ENCODE peak calls at places on chromosomes 16 and 17, in eight cellular contexts. I is endodermal cell, R is colonic mucosa, H is hepatocyte, Y is IMR-90, A is keratinocyte, Z is MM.1S, S is astrocyte of the cerebellum. L is an unnamed sample.

GRCh38 chr16:55470533-55471371 is 8.2 kb upstream of the MMP2 start:
- DNase-seq in S (peak), Y (no peak), H (no peak), Z (no peak), R (no peak), A (peak), I (peak), L (peak)

GRCh38 chr17:32596666-32597065 is 109.9 kb downstream of the CDK5R1 start:
- DNase-seq in Z (peak), S (no peak), I (no peak), R (no peak), A (no peak), H (no peak), Y (peak), L (peak)

GRCh38 chr16:49621240-49622083 is 234.4 kb downstream of the ZNF423 start:
- DNase-seq in I (peak), S (no peak), Z (no peak), H (peak), R (no peak), A (no peak), Y (no peak), L (no peak)

GRCh38 chr16:13013043-13013442 is 111.6 kb downstream of the SHISA9 start:
- DNase-seq in H (no peak), A (no peak), I (peak), Z (no peak), R (no peak), S (no peak), Y (no peak), L (no peak)

GRCh38 chr17:6427284-6427781 is 7.6 kb downstream of the AIPL1 start:
- DNase-seq in A (no peak), I (no peak), R (no peak), Z (peak), S (peak), H (no peak), Y (peak), L (peak)

GRCh38 chr16:87740909-87741424 is 24.8 kb downstream of the KLHDC4 start:
- DNase-seq in R (no peak), Y (peak), A (no peak), I (no peak), S (peak), H (no peak), Z (no peak), L (peak)

GRCh38 chr16:66335704-66336329 is 30.7 kb upstream of the CDH5 start:
- DNase-seq in I (no peak), R (no peak), A (no peak), S (peak), Z (no peak), Y (peak), H (peak), L (peak)

GRCh38 chr17:40122466-40122943 is 734 bp downstream of the MSL1 start:
- DNase-seq in R (peak), S (no peak), Y (peak), Z (peak), A (no peak), I (peak), H (peak), L (no peak)

GRCh38 chr16:74695450-74696422 is 4.9 kb downstream of the MLKL start:
- DNase-seq in Z (peak), R (peak), S (peak), A (peak), I (peak), Y (peak), H (peak), L (peak)

GRCh38 chr16:3770530-3770929 is 53.2 kb upstream of the TRAP1 start:
- DNase-seq in Y (no peak), I (no peak), H (no peak), S (no peak), A (no peak), Z (no peak), R (no peak), L (no peak)

GRCh38 chr16:67666032-67666537 is 465 bp downstream of the ENKD1 start:
- DNase-seq in S (no peak), I (peak), R (no peak), H (peak), Z (no peak), Y (no peak), A (no peak), L (peak)

GRCh38 chr16:90020838-90021382 is 1.7 kb upstream of the DBNDD1 start:
- DNase-seq in H (no peak), Y (peak), Z (no peak), S (no peak), R (no peak), A (no peak), I (no peak), L (no peak)
- H3K4me3 ChIP-seq in H (no peak), Y (no peak), Z (no peak), S (no peak), R (no peak), A (no peak), I (peak), L (no peak)

GRCh38 chr17:49836111-49837030 is 11.5 kb downstream of the TAC4 start:
- DNase-seq in Y (peak), A (no peak), H (no peak), R (peak), S (peak), Z (no peak), I (no peak), L (peak)

GRCh38 chr17:49845210-49845782 is 2.6 kb downstream of the TAC4 start:
- DNase-seq in I (no peak), Z (no peak), R (no peak), A (no peak), H (no peak), Y (no peak), S (no peak), L (no peak)

GRCh38 chr17:49842846-49843245 is 5.0 kb downstream of the TAC4 start:
- DNase-seq in Y (peak), S (no peak), H (no peak), I (no peak), R (no peak), Z (no peak), A (no peak), L (no peak)

GRCh38 chr17:49843774-49844350 is 4.0 kb downstream of the TAC4 start:
- DNase-seq in Y (no peak), I (peak), R (peak), A (no peak), H (no peak), S (no peak), Z (no peak), L (peak)

DNA sequence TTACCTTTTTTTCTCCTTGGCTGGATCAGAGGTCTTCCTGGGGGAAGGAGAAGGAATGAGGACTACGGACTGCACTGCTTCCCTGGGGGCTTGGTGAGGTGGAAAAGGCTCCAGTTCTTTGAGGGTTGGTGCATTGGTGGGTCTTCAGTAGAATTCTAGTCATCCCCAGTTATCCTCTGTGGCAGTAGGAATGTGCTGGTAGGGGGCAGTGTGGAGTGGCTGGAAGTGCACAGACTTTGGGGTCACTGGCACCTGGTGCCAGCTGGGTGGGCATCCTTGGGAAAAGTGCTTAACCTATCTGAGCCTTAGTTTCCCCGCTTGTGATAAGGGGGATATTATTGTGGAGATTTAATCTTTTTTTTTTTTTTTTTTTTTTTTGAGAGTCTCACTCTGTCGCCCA is 6.3 kb downstream of the TAC4 start:
- DNase-seq in A (no peak), H (no peak), S (no peak), R (no peak), Y (no peak), Z (no peak), I (no peak), L (no peak)
- TF ChIP-seq CTCF in A (peak), H (no peak), S (peak), R (no peak), Y (no peak), Z (no peak), I (peak), L (peak)

GRCh38 chr17:69732272-69732671 is 317.8 kb downstream of the MAP2K6 start:
- DNase-seq in Z (no peak), A (no peak), I (no peak), R (no peak), S (no peak), H (no peak), Y (peak), L (peak)

GRCh38 chr17:69733171-69734014 is 318.9 kb downstream of the MAP2K6 start:
- DNase-seq in H (peak), Y (peak), I (no peak), R (no peak), Z (peak), A (peak), S (no peak), L (peak)

GRCh38 chr17:69728816-69729215 is 314.3 kb downstream of the MAP2K6 start:
- DNase-seq in Z (no peak), H (no peak), R (no peak), S (no peak), Y (no peak), I (no peak), A (no peak), L (no peak)

GRCh38 chr17:69734656-69735055 is 320.2 kb downstream of the MAP2K6 start:
- DNase-seq in Z (no peak), H (no peak), R (no peak), A (no peak), I (no peak), S (no peak), Y (no peak), L (no peak)

DNA sequence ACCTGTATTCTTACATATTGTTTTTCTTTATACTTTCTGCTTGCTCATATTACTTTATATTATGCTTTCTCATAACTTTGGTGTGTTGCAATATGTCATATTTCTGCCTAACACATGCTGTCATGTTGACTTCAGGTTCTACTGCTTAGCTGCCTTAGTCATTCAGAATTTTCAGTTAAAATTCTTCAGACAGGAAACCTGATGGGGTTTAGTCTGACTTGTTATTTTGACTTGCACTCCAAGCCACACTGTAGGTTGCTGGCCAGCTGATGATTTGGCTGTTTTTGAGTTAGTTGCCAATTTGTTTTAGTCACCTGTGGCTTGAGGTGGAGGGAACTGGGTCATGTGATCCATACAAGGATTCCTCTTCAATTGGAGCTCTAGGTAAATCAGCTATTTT is 315.4 kb downstream of the MAP2K6 start:
- DNase-seq in H (no peak), R (no peak), I (no peak), Y (peak), Z (no peak), A (peak), S (peak), L (peak)
- H3K4me3 ChIP-seq in H (no peak), R (no peak), I (no peak), Y (no peak), Z (no peak), A (no peak), S (no peak), L (no peak)

GRCh38 chr16:69564845-69565610 is 738 bp upstream of the NFAT5 start:
- DNase-seq in I (no peak), Y (no peak), H (no peak), S (no peak), Z (peak), R (no peak), A (no peak), L (no peak)
- TF ChIP-seq CTCF in I (no peak), Y (no peak), H (no peak), S (no peak), Z (no peak), R (no peak), A (no peak), L (no peak)

GRCh38 chr17:73308017-73308823 is 3.6 kb downstream of the CDC42EP4 start:
- DNase-seq in A (no peak), H (peak), Z (no peak), R (peak), S (peak), Y (peak), I (peak), L (peak)
- H3K4me3 ChIP-seq in A (peak), H (peak), Z (no peak), R (no peak), S (peak), Y (peak), I (peak), L (peak)

GRCh38 chr17:27747462-27748359 is 52.6 kb downstream of the NOS2 start:
- DNase-seq in A (no peak), Z (no peak), S (no peak), R (peak), Y (no peak), H (no peak), I (peak), L (no peak)
- TF ChIP-seq CTCF in A (peak), Z (peak), S (peak), R (no peak), Y (peak), H (peak), I (peak), L (peak)

GRCh38 chr17:57889892-57890856 is 40.3 kb upstream of the MRPS23 start:
- DNase-seq in Z (no peak), R (peak), I (peak), A (no peak), S (peak), Y (peak), H (no peak), L (peak)
- H3K4me3 ChIP-seq in Z (no peak), R (no peak), I (no peak), A (no peak), S (no peak), Y (no peak), H (no peak), L (no peak)

DNA sequence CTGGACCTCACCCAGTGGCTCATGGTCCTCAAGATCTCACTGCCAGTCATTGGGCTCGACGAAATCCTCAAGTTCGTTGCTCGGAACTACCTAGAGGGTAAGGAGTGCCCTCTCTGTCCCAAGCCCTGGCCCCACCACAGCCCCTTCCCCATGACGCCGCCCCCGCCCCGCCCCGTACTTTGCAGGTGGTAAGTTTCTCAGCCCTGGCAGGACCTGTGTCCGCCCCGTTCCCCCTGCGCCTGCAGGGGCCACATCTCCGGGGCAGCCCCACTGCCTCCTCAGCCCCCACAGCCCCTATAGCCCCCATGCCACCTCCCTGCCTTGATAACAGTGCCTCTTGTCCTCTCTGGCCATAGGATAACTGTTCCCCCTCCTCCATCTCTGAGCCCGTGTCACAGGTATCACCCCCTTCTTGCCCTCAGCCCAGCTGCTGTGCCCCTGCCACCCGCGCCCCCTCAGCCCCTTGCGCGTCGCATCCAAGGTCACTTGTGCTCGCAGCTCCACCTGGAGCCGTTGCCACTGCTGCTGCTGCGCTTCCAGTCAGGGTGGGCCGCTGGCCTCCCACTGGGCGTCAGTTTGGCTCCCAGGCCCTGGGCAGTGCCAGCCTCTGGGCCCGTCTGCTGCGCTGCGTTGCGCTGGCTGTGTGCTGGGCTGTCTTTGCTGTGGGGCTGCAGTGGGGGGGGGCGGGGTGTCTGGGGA is 21.5 kb downstream of the RABEP2 start:
- DNase-seq in H (no peak), Y (no peak), I (no peak), Z (no peak), S (no peak), A (no peak), R (no peak), L (no peak)
- TF ChIP-seq CTCF in H (no peak), Y (no peak), I (no peak), Z (no peak), S (no peak), A (no peak), R (no peak), L (no peak)

GRCh38 chr17:74742978-74743545 is 5.4 kb upstream of the NHERF1 start:
- DNase-seq in A (no peak), I (no peak), R (no peak), Y (no peak), S (no peak), H (no peak), Z (no peak), L (no peak)
- H3K4me3 ChIP-seq in A (no peak), I (no peak), R (no peak), Y (no peak), S (no peak), H (no peak), Z (no peak), L (no peak)

L was measured in fibroblast of mammary gland.